ENCODE peak calls at places on chromosomes 4 and X, in ten cellular contexts. Z is A549; F is tibial nerve; P is CD8-positive, alpha-beta T cell; W is cardiac muscle cell; C is PC-3; I is BE2C; G is transverse colon; T is breast epithelium; J is mesenchymal stem cell. D is an unnamed sample.

GRCh38 chr4:125266901-125267601 is 47.7 kb upstream of the FAT4 start:
- DNase-seq in P (no peak), W (peak; percentile 79), F (no peak), G (no peak), C (peak; percentile 60), T (no peak), J (peak; percentile 85), I (no peak), Z (no peak), D (no peak)

GRCh38 chr4:53651142-53651720 is 59.9 kb upstream of the LNX1 start:
- DNase-seq in J (no peak), I (no peak), W (no peak), P (no peak), C (no peak), T (peak; percentile 52), G (peak; percentile 80), F (no peak), Z (no peak), D (no peak)

GRCh38 chrX:2642791-2643190 is 48.3 kb upstream of the CD99 start:
- DNase-seq in G (no peak), I (no peak), F (no peak), Z (no peak), J (no peak), P (no peak), C (no peak), W (no peak), T (no peak), D (no peak)

GRCh38 chrX:48003758-48004457 is at the start of gene ZNF182:
- DNase-seq in W (peak; percentile 91), T (peak; percentile 86), P (peak; percentile 91), F (peak; percentile 83), I (peak; percentile 93), C (peak; percentile 91), J (peak; percentile 88), G (peak; percentile 94), Z (peak; percentile 89), D (peak; percentile 90)

GRCh38 chr4:163269874-163270273 is 62.5 kb downstream of the NPY1R start:
- DNase-seq in Z (no peak), G (no peak), J (no peak), P (no peak), T (no peak), W (no peak), F (no peak), C (no peak), I (no peak), D (no peak)

GRCh38 chr4:7347981-7348380 is 86.7 kb downstream of the PSAPL1 start:
- DNase-seq in F (no peak), P (no peak), T (no peak), J (peak; percentile 15), Z (peak; percentile 38), W (peak; percentile 35), C (peak; percentile 30), G (no peak), I (no peak), D (no peak)

GRCh38 chr4:74098628-74098995 is 383 bp downstream of the CXCL2 start:
- DNase-seq in T (no peak), P (no peak), C (no peak), J (peak; percentile 62), G (peak; percentile 23), Z (no peak), W (peak; percentile 44), F (no peak), I (no peak), D (no peak)

GRCh38 chr4:154618708-154619315 is 6.4 kb upstream of the FGG start:
- DNase-seq in J (peak; percentile 38), T (no peak), Z (peak; percentile 35), C (peak; percentile 72), I (peak; percentile 69), F (no peak), G (peak; percentile 70), W (peak; percentile 62), P (peak; percentile 37), D (peak; percentile 78)

DNA sequence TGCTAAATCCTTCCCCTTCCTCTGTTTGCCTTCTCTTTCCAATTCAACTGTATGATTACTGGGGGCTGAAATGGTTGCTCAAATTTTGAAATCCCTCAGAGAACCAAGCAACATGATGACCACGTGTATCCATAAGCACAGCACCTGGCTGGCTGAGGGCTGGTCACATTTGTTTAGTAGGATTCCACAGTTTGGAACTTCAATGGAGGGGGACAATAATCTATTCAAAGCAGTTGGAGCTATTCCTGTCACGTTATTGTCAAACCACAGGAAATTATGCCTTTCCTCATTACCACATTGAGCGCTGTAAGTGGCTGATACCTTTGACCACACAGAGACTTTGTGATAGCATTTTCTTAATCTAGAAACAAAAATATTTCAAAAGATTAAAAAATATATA is 7.0 kb downstream of the TMSB4X start:
- DNase-seq in Z (no peak), C (no peak), W (no peak), G (no peak), T (no peak), F (no peak), J (no peak), I (no peak), P (no peak), D (no peak)
- H3K4me1 ChIP-seq in Z (peaks cover 44% of the 10 kb centered on the region), C (peaks cover 40% of the 10 kb centered on the region), W (no peaks in the 10 kb centered on the region), G (peaks cover 8% of the 10 kb centered on the region), T (no peaks in the 10 kb centered on the region), F (no peaks in the 10 kb centered on the region), J (no peaks in the 10 kb centered on the region), I (no peaks in the 10 kb centered on the region), P (peaks cover 73% of the 10 kb centered on the region), D (peaks cover 12% of the 10 kb centered on the region)

DNA sequence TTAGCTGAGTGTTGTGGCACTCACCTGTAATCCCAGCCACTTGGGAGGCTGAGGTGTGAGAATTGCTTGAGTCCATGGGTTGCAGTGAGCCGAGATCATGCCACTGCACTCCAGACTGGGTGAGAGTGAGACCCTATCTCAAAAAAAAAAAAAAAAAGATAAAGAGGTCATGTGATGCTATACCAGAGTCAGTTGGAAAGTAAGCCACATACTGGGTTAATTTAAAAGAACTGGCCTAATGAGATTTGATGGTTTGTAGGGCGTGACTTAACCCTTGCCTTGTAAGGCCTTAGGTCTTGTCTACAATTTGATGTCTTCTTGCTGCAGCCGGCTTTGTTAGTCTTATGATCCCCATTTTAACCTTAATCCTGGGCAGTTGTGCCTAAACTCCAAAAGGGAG is 5.1 kb downstream of the MGST2 start:
- DNase-seq in P (no peak), G (no peak), F (no peak), T (no peak), W (no peak), J (no peak), Z (no peak), C (no peak), I (no peak), D (no peak)
- H3K4me1 ChIP-seq in P (peaks cover 6% of the 10 kb centered on the region), G (peaks cover 31% of the 10 kb centered on the region), F (no peaks in the 10 kb centered on the region), T (no peaks in the 10 kb centered on the region), W (peaks cover 22% of the 10 kb centered on the region), J (peaks cover 10% of the 10 kb centered on the region), Z (peaks cover 5% of the 10 kb centered on the region), C (peaks cover 11% of the 10 kb centered on the region), I (no peaks in the 10 kb centered on the region), D (peaks cover 87% of the 10 kb centered on the region)

DNA sequence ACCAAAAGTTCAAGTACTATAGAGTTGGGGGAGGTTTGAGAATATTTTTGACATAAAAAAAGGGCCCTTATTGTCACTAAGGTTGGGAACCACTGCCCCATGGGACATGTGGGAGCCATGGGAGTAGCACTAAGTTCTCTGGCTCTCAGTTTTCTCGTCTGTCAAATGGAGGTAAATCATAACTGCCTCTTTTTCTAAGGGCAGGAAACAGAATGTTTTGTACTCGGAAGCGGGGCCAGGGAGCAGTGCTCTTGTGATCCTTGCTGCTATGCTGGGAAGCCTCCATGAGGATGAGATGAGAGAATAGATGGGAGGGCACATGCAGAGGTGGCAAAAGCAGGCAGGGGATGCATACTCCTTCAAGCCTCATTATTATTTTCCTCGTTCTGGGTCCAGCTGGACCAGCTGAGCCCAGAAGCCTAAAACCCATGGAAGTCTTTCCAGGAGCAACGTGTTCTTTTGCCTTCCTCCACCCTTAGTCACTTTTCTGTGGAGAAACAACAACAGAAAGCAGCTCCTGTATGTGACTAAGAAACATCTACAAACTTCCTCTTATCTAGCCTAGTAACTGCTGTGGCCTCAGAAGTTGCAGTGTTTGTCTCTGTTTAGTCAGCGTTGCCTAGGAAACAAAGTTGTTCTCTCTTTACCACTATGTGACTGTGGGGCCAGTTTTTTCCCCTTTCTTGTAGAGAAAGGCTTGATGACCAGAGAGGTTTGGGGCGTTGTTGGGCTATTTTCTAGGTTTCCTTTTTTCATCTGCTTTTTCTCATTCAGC is 64.8 kb downstream of the TSC22D3 start:
- DNase-seq in F (no peak), C (peak; percentile 90), P (peak; percentile 55), G (peak; percentile 49), W (peak; percentile 95), Z (peak; percentile 76), T (peak; percentile 52), J (peak; percentile 99), I (no peak), D (peak; percentile 40)
- H3K4me1 ChIP-seq in F (no peaks in the 10 kb centered on the region), C (peaks cover 19% of the 10 kb centered on the region), P (peaks cover 48% of the 10 kb centered on the region), G (peaks cover 19% of the 10 kb centered on the region), W (peaks cover 21% of the 10 kb centered on the region), Z (peaks cover 35% of the 10 kb centered on the region), T (no peaks in the 10 kb centered on the region), J (peaks cover 18% of the 10 kb centered on the region), I (no peaks in the 10 kb centered on the region), D (no peaks in the 10 kb centered on the region)

GRCh38 chr4:113588895-113589668 is 172.5 kb downstream of the CAMK2D start:
- DNase-seq in T (no peak), J (no peak), F (no peak), C (no peak), Z (no peak), P (no peak), G (no peak), I (no peak), W (no peak), D (no peak)
- H3K4me1 ChIP-seq in T (no peaks in the 10 kb centered on the region), J (peaks cover 4% of the 10 kb centered on the region), F (no peaks in the 10 kb centered on the region), C (no peaks in the 10 kb centered on the region), Z (peaks cover 14% of the 10 kb centered on the region), P (peaks cover 5% of the 10 kb centered on the region), G (peaks cover 28% of the 10 kb centered on the region), I (no peaks in the 10 kb centered on the region), W (peaks cover 35% of the 10 kb centered on the region), D (peaks cover 8% of the 10 kb centered on the region)

DNA sequence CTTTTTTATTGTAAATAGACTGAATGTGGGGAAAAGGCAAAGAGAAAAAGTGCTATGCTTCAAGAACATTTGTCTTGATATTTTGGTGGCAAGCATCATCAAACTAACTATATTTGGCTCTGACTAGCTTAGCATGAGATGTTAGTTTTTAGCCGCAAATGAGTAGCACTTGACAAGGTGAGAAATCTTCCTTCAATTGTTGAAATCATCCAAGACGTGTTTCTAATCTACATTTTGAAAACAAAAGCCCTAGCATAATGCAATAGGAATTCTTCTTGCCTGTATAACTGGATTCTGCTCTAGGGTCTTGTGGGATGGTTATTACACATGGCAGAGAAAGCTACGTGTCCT is 92.5 kb downstream of the SORBS2 start:
- DNase-seq in G (no peak), W (no peak), T (no peak), P (no peak), J (no peak), Z (no peak), C (no peak), F (no peak), I (no peak), D (no peak)
- H3K4me1 ChIP-seq in G (peaks cover 27% of the 10 kb centered on the region), W (peaks cover 10% of the 10 kb centered on the region), T (peaks cover 8% of the 10 kb centered on the region), P (no peaks in the 10 kb centered on the region), J (peaks cover 7% of the 10 kb centered on the region), Z (peaks cover 6% of the 10 kb centered on the region), C (peaks cover 9% of the 10 kb centered on the region), F (no peaks in the 10 kb centered on the region), I (peaks cover 23% of the 10 kb centered on the region), D (peaks cover 15% of the 10 kb centered on the region)